ENCODE peak calls at places on chromosomes 5 and 9, in eight cellular contexts. W is GM23338, Q is HepG2, L is Panc1, V is HCT116, T is upper lobe of left lung, H is GM12878, P is K562. U is an unnamed sample.

GRCh38 chr5:92337772-92338234 is 954.7 kb upstream of the ARRDC3 start:
- ATAC-seq in L (no peak), Q (no peak), H (no peak), T (no peak), V (no peak), W (no peak), P (no peak), U (no peak)

GRCh38 chr5:58898538-58898937 is 315.7 kb downstream of the RAB3C start:
- ATAC-seq in W (no peak), V (no peak), T (no peak), L (no peak), P (no peak), H (peak; percentile 41), Q (no peak), U (no peak)

GRCh38 chr5:139468421-139468931 is 2.3 kb upstream of the SMIM33 start:
- ATAC-seq in L (peak; percentile 68), Q (peak; percentile 74), T (no peak), P (peak; percentile 81), V (peak; percentile 73), H (peak; percentile 53), W (peak; percentile 68), U (no peak)

GRCh38 chr5:111367081-111367480 is 142.9 kb downstream of the CAMK4 start:
- ATAC-seq in L (no peak), V (peak; percentile 95), H (no peak), P (no peak), Q (no peak), T (no peak), W (no peak), U (no peak)

GRCh38 chr5:124203308-124203707 is 543.1 kb downstream of the ZNF608 start:
- ATAC-seq in W (no peak), L (no peak), P (no peak), T (no peak), H (no peak), Q (no peak), V (no peak), U (no peak)

GRCh38 chr5:120096413-120096812 is 367.7 kb upstream of the PRR16 start:
- ATAC-seq in W (no peak), Q (no peak), T (no peak), V (no peak), L (no peak), P (no peak), H (peak; percentile 51), U (no peak)

GRCh38 chr5:81203729-81204128 is 29.4 kb upstream of the CKMT2 start:
- ATAC-seq in L (no peak), T (no peak), P (no peak), H (no peak), W (no peak), V (no peak), Q (no peak), U (no peak)

GRCh38 chr9:131837316-131837715 is 97.4 kb upstream of the RAPGEF1 start:
- ATAC-seq in P (peak; percentile 50), W (peak; percentile 72), V (peak; percentile 75), H (peak; percentile 36), Q (peak; percentile 85), L (peak; percentile 75), T (no peak), U (no peak)

GRCh38 chr5:23450187-23450586 is 57.2 kb upstream of the PRDM9 start:
- ATAC-seq in L (no peak), T (no peak), P (no peak), W (no peak), V (no peak), Q (no peak), H (peak; percentile 20), U (no peak)

GRCh38 chr5:141908796-141909195 is 14.9 kb upstream of the DELE1 start:
- ATAC-seq in T (no peak), W (no peak), H (no peak), P (no peak), L (no peak), V (no peak), Q (no peak), U (no peak)

GRCh38 chr5:91103353-91104061 is 279.6 kb downstream of the ARRDC3 start:
- ATAC-seq in T (no peak), V (no peak), P (no peak), H (no peak), Q (no peak), W (no peak), L (no peak), U (no peak)

DNA sequence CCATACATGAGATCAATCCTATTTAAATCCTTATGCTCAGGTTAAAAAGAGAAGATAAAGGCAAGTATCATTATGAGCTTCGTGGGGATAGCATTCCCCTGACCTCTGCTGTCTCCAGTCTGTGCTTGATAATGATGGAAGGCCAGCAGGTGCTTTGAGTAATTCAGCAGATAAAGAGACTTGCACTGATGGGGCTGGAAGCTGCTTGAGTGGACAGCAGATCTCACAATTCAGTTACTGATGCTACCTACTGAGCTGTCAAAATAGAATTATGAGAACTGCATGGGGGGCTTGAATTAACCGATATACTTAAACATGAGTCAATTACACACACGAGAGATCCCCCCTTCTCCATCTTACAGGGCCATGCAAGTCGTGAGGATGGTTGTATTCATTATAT is 107.7 kb upstream of the GPR151 start:
- ATAC-seq in T (no peak), L (no peak), Q (no peak), P (no peak), V (no peak), H (no peak), W (no peak), U (no peak)
- TF ChIP-seq POLR2AphosphoS5 in T (no peak), L (no peak), Q (no peak), P (no peak), V (no peak), H (no peak), W (no peak), U (no peak)

DNA sequence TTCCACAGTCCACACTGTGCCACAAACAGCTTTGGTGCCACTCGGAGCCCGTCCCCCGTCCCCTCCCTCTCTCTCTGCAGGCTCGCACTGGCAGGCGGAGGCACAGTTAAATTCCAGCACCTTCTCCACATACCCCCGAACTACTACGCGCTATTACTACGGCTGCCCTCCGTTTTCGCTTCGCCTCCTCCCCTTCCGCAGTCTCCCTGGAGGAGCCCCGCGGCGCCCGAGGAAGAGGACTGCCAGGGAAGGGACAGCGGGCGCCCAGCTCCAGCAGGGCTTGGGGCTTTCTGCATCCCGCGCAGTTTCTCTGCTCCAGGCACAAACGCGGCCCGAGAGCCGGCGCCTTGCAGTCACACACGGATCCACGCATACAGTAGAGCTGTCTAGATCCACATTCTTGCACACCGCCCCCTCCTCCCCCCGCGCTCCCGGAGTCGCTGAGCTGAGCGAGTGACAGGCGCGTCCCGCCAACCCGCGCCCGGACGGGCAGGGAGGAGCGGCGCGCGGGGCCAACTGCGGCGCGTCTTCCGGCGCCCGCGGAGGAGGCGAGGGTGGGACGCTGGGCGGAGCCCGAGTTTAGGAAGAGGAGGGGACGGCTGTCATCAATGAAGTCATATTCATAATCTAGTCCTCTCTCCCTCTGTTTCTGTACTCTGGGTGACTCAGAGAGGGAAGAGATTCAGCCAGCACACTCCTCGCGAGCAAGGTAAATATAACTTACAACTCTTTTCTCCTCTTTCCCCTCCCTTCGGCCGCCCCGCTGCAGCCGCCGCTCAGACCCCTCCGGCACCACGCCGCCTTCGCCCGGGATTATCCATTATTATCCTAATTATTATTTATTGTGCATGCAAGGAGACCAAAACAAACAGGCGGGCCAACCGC is at the start of gene SMARCA2:
- ATAC-seq in L (peak; percentile 91), T (peak; percentile 97), P (peak; percentile 88), V (peak; percentile 88), H (peak; percentile 81), W (peak; percentile 73), Q (peak; percentile 86), U (peak; percentile 92)
- TF ChIP-seq POLR2AphosphoS5 in L (no peak), T (peak; percentile 84), P (peak; percentile 54), V (peak; percentile 18), H (peak; percentile 96), W (no peak), Q (peak; percentile 57), U (peak; percentile 96)

GRCh38 chr5:143374496-143375217 is 28.8 kb downstream of the NR3C1 start:
- ATAC-seq in V (no peak), H (peak; percentile 17), L (no peak), P (no peak), T (no peak), Q (no peak), W (no peak), U (no peak)

GRCh38 chr5:143376911-143377838 is 26.3 kb downstream of the NR3C1 start:
- ATAC-seq in P (no peak), Q (no peak), H (peak; percentile 30), W (peak; percentile 78), T (no peak), V (peak; percentile 58), L (peak; percentile 67), U (no peak)

GRCh38 chr5:143370440-143370839 is 33.0 kb downstream of the NR3C1 start:
- ATAC-seq in V (no peak), P (no peak), L (no peak), T (no peak), Q (no peak), W (no peak), H (no peak), U (no peak)

GRCh38 chr5:143372187-143372829 is 31.2 kb downstream of the NR3C1 start:
- ATAC-seq in T (no peak), H (no peak), W (no peak), V (no peak), P (no peak), Q (no peak), L (no peak), U (peak; percentile 41)

DNA sequence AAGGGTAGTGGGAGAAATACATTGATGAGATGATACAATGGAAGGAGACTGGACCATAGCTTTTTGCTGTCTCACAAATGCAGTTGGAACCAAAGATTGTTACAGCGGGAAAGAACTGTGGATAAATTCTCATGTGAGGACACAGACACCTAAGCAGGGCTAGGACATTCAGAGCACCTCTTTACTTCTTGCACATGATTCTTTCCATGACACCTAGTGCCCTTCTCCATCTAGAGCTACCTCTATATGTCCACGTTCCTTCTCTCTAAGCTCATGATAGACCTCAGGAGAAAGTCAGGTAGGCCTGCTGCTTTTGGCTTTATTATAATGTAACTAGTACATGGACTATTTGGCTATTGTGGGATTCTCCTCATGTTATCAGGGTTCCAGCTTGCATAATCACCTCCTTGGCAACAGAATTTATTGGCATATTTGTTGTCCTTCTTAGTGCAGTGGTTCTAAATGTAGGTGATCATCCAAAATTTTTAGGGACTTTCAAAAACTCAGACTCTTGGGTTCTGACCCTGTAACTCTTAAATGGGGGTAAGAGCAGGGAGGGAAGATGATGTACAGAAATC is 27.2 kb downstream of the NR3C1 start:
- ATAC-seq in H (peak; percentile 28), P (peak; percentile 46), L (peak; percentile 36), Q (no peak), W (no peak), V (no peak), T (no peak), U (no peak)
- TF ChIP-seq POLR2AphosphoS5 in H (peak; percentile 73), P (no peak), L (no peak), Q (no peak), W (no peak), V (no peak), T (no peak), U (no peak)

GRCh38 chr9:111527347-111527746 is 2.4 kb downstream of the ZNF483 start:
- ATAC-seq in H (no peak), Q (no peak), T (no peak), V (no peak), P (no peak), L (no peak), W (no peak), U (no peak)

GRCh38 chr9:111524731-111525055 is 286 bp upstream of the ZNF483 start:
- ATAC-seq in Q (no peak), L (no peak), P (no peak), T (no peak), W (no peak), H (no peak), V (no peak), U (no peak)

GRCh38 chr9:111529787-111530186 is 4.8 kb downstream of the ZNF483 start:
- ATAC-seq in T (no peak), H (no peak), Q (no peak), P (no peak), W (peak; percentile 70), V (no peak), L (no peak), U (no peak)

GRCh38 chr9:111525056-111525977 is at the start of gene ZNF483:
- ATAC-seq in Q (peak; percentile 95), P (peak; percentile 93), V (peak; percentile 94), H (no peak), L (peak; percentile 96), T (peak; percentile 74), W (peak; percentile 81), U (peak; percentile 86)
- TF ChIP-seq POLR2AphosphoS5 in Q (peak; percentile 58), P (no peak), V (peak; percentile 61), H (no peak), L (peak; percentile 46), T (no peak), W (peak; percentile 74), U (peak; percentile 52)